ENCODE peak calls at places on chromosomes 13 and 19, in seven cellular contexts. P is CD8-positive, alpha-beta memory T cell; D is adrenal gland; R is naive thymus-derived CD4-positive, alpha-beta T cell; X is iPS DF 6.9; T is trophoblast cell; Y is RWPE2. N is an unnamed sample. For H3K9me3 and H3K27me3, the result is how much of the 10 kb centered on the place peaks cover.

GRCh38 chr19:45990113-45990728 is 5.0 kb upstream of the CCDC61 start:
- DNase-seq in P (no peak), D (no peak), R (no peak), X (no peak), T (no peak), Y (no peak), N (no peak)

GRCh38 chr13:45108716-45109706 is 11.3 kb upstream of the GTF2F2 start:
- DNase-seq in P (no peak), D (peak), R (peak), X (no peak), T (no peak), Y (no peak), N (no peak)

GRCh38 chr13:35388456-35388855 is 88.0 kb downstream of the MAB21L1 start:
- DNase-seq in P (no peak), D (no peak), R (no peak), X (no peak), T (no peak), Y (no peak), N (no peak)

GRCh38 chr19:48665786-48666185 is 7.0 kb downstream of the NTN5 start:
- DNase-seq in P (no peak), D (no peak), R (no peak), X (no peak), T (no peak), Y (no peak), N (no peak)

GRCh38 chr19:14525729-14526128 is 3.7 kb upstream of the TECR start:
- DNase-seq in P (no peak), D (no peak), R (no peak), X (no peak), T (peak), Y (peak), N (no peak)

GRCh38 chr19:15195381-15195964 is 5.3 kb downstream of the NOTCH3 start:
- DNase-seq in P (no peak), D (peak), R (no peak), X (no peak), T (peak), Y (peak), N (peak)

GRCh38 chr19:20558011-20558410 is 7.6 kb downstream of the ZNF737 start:
- DNase-seq in P (no peak), D (peak), R (no peak), X (no peak), T (peak), Y (no peak), N (no peak)

GRCh38 chr13:73146705-73147104 is 87.9 kb downstream of the KLF5 start:
- DNase-seq in P (no peak), D (no peak), R (no peak), X (no peak), T (peak), Y (no peak), N (no peak)

GRCh38 chr13:49110122-49110831 is 109.9 kb upstream of the MLNR start:
- DNase-seq in P (peak), D (peak), R (peak), X (peak), T (peak), Y (peak), N (peak)

GRCh38 chr13:33115274-33115673 is 99.1 kb downstream of the KL start:
- DNase-seq in P (no peak), D (no peak), R (no peak), X (no peak), T (no peak), Y (no peak), N (no peak)

GRCh38 chr19:38139122-38139521 is 84.9 kb downstream of the DPF1 start:
- DNase-seq in P (no peak), D (no peak), R (no peak), X (no peak), T (no peak), Y (no peak), N (no peak)

GRCh38 chr19:2394669-2395292 is 32.6 kb downstream of the TIMM13 start:
- DNase-seq in P (no peak), D (no peak), R (peak), X (no peak), T (no peak), Y (no peak), N (no peak)

GRCh38 chr13:54758795-54759194 is 1730.2 kb downstream of the OLFM4 start:
- DNase-seq in P (no peak), D (no peak), R (no peak), X (no peak), T (no peak), Y (no peak), N (no peak)

GRCh38 chr13:95020298-95020987 is 280.8 kb downstream of the ABCC4 start:
- DNase-seq in P (no peak), D (no peak), R (no peak), X (no peak), T (no peak), Y (no peak), N (no peak)

GRCh38 chr19:6501740-6502648 is at the start of gene TUBB4A:
- DNase-seq in P (no peak), D (peak), R (no peak), X (no peak), T (no peak), Y (no peak), N (peak)

GRCh38 chr19:13717194-13717643 is 47.1 kb upstream of the MRI1 start:
- DNase-seq in P (no peak), D (no peak), R (no peak), X (no peak), T (no peak), Y (no peak), N (peak)

GRCh38 chr19:23070353-23070781 is 46.5 kb upstream of the ZNF730 start:
- DNase-seq in P (no peak), D (peak), R (no peak), X (peak), T (peak), Y (no peak), N (no peak)

GRCh38 chr13:46211116-46211515 is 612 bp upstream of the LRRC63 start:
- DNase-seq in P (no peak), D (peak), R (peak), X (no peak), T (no peak), Y (no peak), N (no peak)

GRCh38 chr19:29812080-29812880 is 489 bp downstream of the CCNE1 start:
- DNase-seq in P (no peak), D (peak), R (no peak), X (no peak), T (no peak), Y (no peak), N (no peak)

DNA sequence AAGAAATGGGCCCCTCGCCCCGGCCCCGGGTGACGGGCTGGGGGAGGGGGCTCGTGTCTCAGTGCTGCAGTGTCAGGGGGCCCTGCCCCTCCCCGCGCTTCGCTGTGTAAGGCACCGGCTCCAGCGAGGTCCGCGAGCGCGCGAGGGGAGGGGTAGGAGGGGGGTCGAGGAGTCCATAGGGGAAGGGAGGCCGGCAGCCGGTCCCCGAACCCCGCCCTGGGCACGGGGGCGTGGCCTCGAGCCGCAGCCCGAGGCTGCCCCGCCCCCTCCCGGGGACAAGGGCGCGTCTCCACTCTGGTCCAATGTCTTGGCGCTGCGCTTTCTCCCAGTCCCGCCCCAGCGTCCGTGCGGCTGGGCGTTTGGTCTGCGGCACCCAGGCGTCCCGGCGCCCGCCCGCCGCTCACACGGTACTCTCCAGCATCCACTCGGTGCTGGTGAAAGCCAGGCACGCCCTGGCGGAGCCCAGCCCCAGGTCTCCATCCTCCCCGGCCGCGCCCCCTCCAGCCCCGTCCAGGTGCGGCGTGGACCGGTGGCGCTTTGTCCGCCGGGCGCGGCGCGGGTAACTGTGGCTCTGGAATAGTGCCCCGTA is 11.1 kb downstream of the IFNL1 start:
- DNase-seq in P (no peak), D (no peak), R (no peak), X (no peak), T (no peak), Y (no peak), N (no peak)
- H3K4me3 ChIP-seq in P (no peak), D (no peak), R (no peak), X (peak), T (peak), Y (peak), N (no peak)

GRCh38 chr19:27718262-27718661 is 1494.7 kb downstream of the UQCRFS1 start:
- DNase-seq in P (no peak), D (no peak), R (no peak), X (no peak), T (no peak), Y (no peak), N (no peak)

GRCh38 chr19:27719034-27719433 is 1493.9 kb downstream of the UQCRFS1 start:
- DNase-seq in P (no peak), D (no peak), R (no peak), X (no peak), T (no peak), Y (no peak), N (no peak)

GRCh38 chr19:27722625-27723024 is 1490.3 kb downstream of the UQCRFS1 start:
- DNase-seq in P (no peak), D (no peak), R (no peak), X (no peak), T (no peak), Y (no peak), N (no peak)

GRCh38 chr19:27717825-27718224 is 1495.1 kb downstream of the UQCRFS1 start:
- DNase-seq in P (no peak), D (no peak), R (no peak), X (no peak), T (no peak), Y (no peak), N (no peak)

GRCh38 chr19:27720155-27720554 is 1492.8 kb downstream of the UQCRFS1 start:
- DNase-seq in P (no peak), D (no peak), R (no peak), X (no peak), T (no peak), Y (no peak), N (no peak)
- H3K9me3 ChIP-seq in P (under half), D (under half), R (under half), X (under half), T (under half), Y (under half), N (under half)

DNA sequence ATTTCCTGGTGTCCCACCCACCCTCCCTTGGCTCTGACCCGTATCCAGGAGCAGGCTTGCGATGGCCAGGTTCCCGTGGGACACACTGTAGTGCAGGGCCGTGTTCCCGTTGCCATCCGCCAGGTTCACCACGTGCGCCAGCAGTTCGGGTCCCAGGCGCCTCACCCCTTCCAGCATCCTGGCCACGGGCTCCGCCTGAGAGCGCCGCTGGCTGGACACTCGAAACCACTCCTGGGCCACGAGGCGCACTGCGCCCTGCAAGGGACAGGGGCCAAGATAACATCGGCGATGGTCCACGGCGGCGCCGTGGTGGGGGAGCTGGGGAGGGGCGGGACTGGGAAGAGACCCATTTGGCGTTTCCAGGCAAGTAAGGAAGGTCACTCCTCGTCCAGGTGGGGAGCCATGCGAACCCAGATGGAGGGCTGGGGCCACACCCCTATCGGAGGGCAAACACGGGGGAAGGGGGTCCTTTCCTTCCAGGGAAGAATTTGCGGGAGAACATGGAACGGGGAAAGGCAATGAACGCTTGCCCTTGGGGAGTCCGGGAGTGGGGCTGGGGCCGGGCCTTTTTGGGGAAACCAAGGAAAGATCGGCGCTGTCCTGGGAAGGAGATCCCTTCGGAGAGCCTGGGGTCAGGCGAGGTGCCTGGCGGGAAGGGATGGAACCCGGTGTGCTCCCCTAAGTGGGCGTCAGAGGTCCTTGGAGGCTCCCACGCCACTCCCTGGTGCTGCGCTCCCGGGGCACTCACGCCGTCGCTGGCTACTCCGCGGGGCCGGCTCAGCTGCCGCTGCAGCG is 9.9 kb downstream of the KANK3 start:
- DNase-seq in P (no peak), D (no peak), R (no peak), X (no peak), T (no peak), Y (no peak), N (no peak)
- H3K27me3 ChIP-seq in P (under half), D (under half), R (under half), X (under half), T (under half), Y (under half), N (under half)

DNA sequence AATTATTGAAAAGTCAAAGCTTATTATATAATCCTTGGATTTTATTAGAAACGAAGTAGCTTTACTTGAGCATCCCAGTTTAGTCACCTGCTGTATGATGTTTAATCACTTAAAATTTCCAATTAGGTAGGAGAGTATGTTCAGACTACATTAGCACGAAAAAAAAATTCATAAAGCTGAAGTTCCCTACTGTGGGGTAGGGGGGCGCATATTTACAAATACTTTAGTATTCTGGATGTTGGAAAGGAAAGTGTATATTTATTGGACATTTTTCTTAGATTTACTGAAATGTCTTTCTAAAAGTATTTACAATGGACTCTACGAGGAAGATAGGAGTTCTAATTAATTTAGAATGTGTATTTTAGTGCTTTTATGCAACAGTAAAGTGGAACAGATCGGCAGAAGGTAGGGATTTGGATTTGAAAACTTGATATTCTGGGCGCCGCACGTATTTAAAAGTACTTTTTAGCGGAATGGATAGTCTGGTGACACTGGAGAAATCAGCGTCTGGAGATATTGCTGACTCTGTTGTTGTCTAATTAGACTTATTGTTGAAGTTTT is 1.9 kb downstream of the CDK8 start:
- DNase-seq in P (no peak), D (no peak), R (no peak), X (no peak), T (no peak), Y (no peak), N (no peak)
- H3K4me3 ChIP-seq in P (peak), D (no peak), R (no peak), X (no peak), T (no peak), Y (peak), N (peak)

N was measured in MG63.